ENCODE peak calls at places on chromosomes 12 and 14, in seven cellular contexts. G is RCC 7860, X is sigmoid colon, J is left cardiac atrium, B is GM13977, H is hippocampal formation, N is T-cell. Q is an unnamed sample.

GRCh38 chr12:104751594-104751993 is 206.5 kb downstream of the SLC41A2 start:
- DNase-seq in G (no peak), X (no peak), J (no peak), B (peak; percentile 62), H (no peak), N (no peak), Q (no peak)

GRCh38 chr14:95533391-95533821 is 1.4 kb upstream of the GLRX5 start:
- DNase-seq in G (peak; percentile 6), X (no peak), J (no peak), B (no peak), H (no peak), N (no peak), Q (no peak)

GRCh38 chr12:80977356-80977755 is 39.6 kb upstream of the LIN7A start:
- DNase-seq in G (no peak), X (no peak), J (no peak), B (no peak), H (no peak), N (no peak), Q (no peak)

GRCh38 chr12:113287899-113288282 is 47.0 kb downstream of the SLC8B1 start:
- DNase-seq in G (no peak), X (no peak), J (no peak), B (no peak), H (no peak), N (no peak), Q (no peak)

GRCh38 chr12:19970826-19971225 is 397.5 kb upstream of the PDE3A start:
- DNase-seq in G (no peak), X (no peak), J (no peak), B (no peak), H (no peak), N (no peak), Q (no peak)

GRCh38 chr14:32134448-32135070 is 57.5 kb downstream of the ARHGAP5 start:
- DNase-seq in G (no peak), X (no peak), J (no peak), B (no peak), H (no peak), N (no peak), Q (no peak)

GRCh38 chr12:57765003-57765697 is 1.7 kb downstream of the CYP27B1 start:
- DNase-seq in G (no peak), X (no peak), J (peak; percentile 47), B (no peak), H (no peak), N (no peak), Q (peak; percentile 51)

GRCh38 chr14:51554953-51555352 is 96.8 kb upstream of the FRMD6 start:
- DNase-seq in G (peak; percentile 58), X (no peak), J (no peak), B (no peak), H (no peak), N (no peak), Q (peak; percentile 16)

GRCh38 chr12:62873116-62873825 is 61.7 kb downstream of the PPM1H start:
- DNase-seq in G (no peak), X (no peak), J (no peak), B (no peak), H (no peak), N (no peak), Q (no peak)

GRCh38 chr14:34804933-34805332 is 70.2 kb downstream of the BAZ1A start:
- DNase-seq in G (no peak), X (no peak), J (no peak), B (no peak), H (no peak), N (no peak), Q (no peak)

GRCh38 chr12:67471810-67472209 is 176.7 kb upstream of the DYRK2 start:
- DNase-seq in G (no peak), X (no peak), J (peak; percentile 36), B (no peak), H (no peak), N (no peak), Q (no peak)

GRCh38 chr12:108837680-108838079 is 19.7 kb downstream of the SSH1 start:
- DNase-seq in G (no peak), X (no peak), J (no peak), B (no peak), H (no peak), N (no peak), Q (no peak)

GRCh38 chr12:10012630-10013330 is 2.4 kb downstream of the CLEC12B start:
- DNase-seq in G (no peak), X (no peak), J (no peak), B (no peak), H (no peak), N (no peak), Q (no peak)

Q was measured in CD4-positive, alpha-beta memory T cell.